ENCODE peak calls at places on chromosomes 11 and 22, in four cellular contexts. R, M, Q and L are unnamed samples.

GRCh38 chr22:47163876-47164513 is 401.5 kb downstream of the TBC1D22A start:
- DNase-seq in Q (peak), R (peak), M (no peak), L (no peak)

GRCh38 chr11:114165326-114166230 is 106.1 kb downstream of the ZBTB16 start:
- DNase-seq in Q (no peak), R (no peak), M (no peak), L (no peak)

GRCh38 chr22:19626666-19627065 is 87.6 kb upstream of the SEPTIN5 start:
- DNase-seq in R (no peak), M (no peak), Q (no peak), L (no peak)

GRCh38 chr22:35746248-35746647 is 28.6 kb downstream of the APOL5 start:
- DNase-seq in M (no peak), R (no peak), Q (no peak), L (no peak)

GRCh38 chr11:97683733-97684132 is 1293.9 kb downstream of the JRKL start:
- DNase-seq in M (no peak), R (peak), Q (no peak), L (no peak)

GRCh38 chr11:86627776-86628455 is 44.5 kb downstream of the ME3 start:
- DNase-seq in Q (no peak), R (no peak), M (no peak), L (peak)

GRCh38 chr22:39959640-39960447 is at the start of gene TMA7B:
- DNase-seq in Q (no peak), M (no peak), R (no peak), L (no peak)

GRCh38 chr22:35425971-35426800 is 26.2 kb downstream of the MCM5 start:
- DNase-seq in Q (no peak), R (peak), M (no peak), L (no peak)

GRCh38 chr22:49391436-49391835 is 436.2 kb downstream of the BRD1 start:
- DNase-seq in M (no peak), R (no peak), Q (no peak), L (no peak)

GRCh38 chr11:81644239-81644840 is 1089.3 kb downstream of the FAM181B start:
- DNase-seq in M (no peak), Q (no peak), R (peak), L (no peak)
- TF ChIP-seq CTCF in M (peak), Q (no peak), R (peak), L (peak)

GRCh38 chr11:17930544-17931144 is 82.2 kb downstream of the SERGEF start:
- DNase-seq in Q (no peak), R (no peak), M (no peak), L (no peak)

GRCh38 chr11:17934194-17934593 is 78.7 kb downstream of the SERGEF start:
- DNase-seq in M (no peak), R (no peak), Q (no peak), L (no peak)

GRCh38 chr11:17931595-17931994 is 81.3 kb downstream of the SERGEF start:
- DNase-seq in R (no peak), Q (no peak), M (no peak), L (no peak)

GRCh38 chr11:17933710-17934109 is 79.1 kb downstream of the SERGEF start:
- DNase-seq in Q (no peak), R (no peak), M (no peak), L (no peak)

GRCh38 chr11:17932472-17932871 is 80.4 kb downstream of the SERGEF start:
- DNase-seq in Q (no peak), R (no peak), M (no peak), L (no peak)
- TF ChIP-seq CTCF in Q (no peak), R (peak), M (no peak), L (no peak)

GRCh38 chr11:119295178-119295577 is 21.8 kb downstream of the MCAM start:
- DNase-seq in M (no peak), Q (no peak), R (no peak), L (peak)
- TF ChIP-seq CTCF in M (no peak), Q (no peak), R (no peak), L (no peak)

GRCh38 chr11:16195659-16196058 is 160.7 kb downstream of the SOX6 start:
- DNase-seq in Q (no peak), M (no peak), R (no peak), L (no peak)

GRCh38 chr11:16191852-16192240 is 164.5 kb downstream of the SOX6 start:
- DNase-seq in Q (no peak), R (peak), M (no peak), L (no peak)

GRCh38 chr11:16193897-16194381 is 162.4 kb downstream of the SOX6 start:
- DNase-seq in R (no peak), M (no peak), Q (no peak), L (no peak)

GRCh38 chr11:16194566-16194965 is 161.8 kb downstream of the SOX6 start:
- DNase-seq in R (no peak), M (no peak), Q (no peak), L (no peak)

DNA sequence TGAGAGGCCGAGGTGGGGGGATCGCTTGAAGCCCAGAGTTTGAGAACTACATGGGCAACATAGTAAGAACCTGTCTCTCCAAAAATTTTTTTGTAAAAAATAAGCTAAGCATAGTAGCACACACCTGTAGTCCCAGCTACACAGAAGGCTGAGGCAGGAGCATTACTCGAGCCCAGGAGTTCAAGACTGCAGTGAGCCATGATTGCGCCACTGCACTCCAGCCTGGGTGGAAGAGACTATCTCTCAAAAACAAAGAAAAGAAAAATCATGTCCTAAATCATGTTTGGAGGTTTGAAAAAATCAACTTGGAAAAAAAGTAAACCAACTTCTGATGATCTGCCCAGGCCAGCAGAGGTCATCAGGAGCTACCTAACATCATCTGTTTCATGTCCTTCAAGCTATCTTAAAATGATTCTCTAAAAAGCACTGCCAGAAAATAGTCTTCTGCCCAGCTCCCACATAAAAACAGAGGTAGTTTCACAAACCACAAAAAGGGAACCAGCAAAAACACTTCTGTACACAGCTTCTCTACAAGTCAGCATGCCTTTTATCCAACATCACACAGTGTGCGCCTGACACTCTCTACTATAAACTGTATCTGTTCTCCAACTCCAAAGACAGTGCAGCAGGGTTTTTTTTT is 165.0 kb downstream of the SOX6 start:
- DNase-seq in Q (no peak), R (no peak), M (no peak), L (no peak)
- TF ChIP-seq CTCF in Q (no peak), R (peak), M (no peak), L (no peak)

GRCh38 chr11:57662893-57663292 is 5.0 kb upstream of the ZDHHC5 start:
- DNase-seq in M (no peak), Q (no peak), R (no peak), L (no peak)
- TF ChIP-seq CTCF in M (no peak), Q (no peak), R (peak), L (no peak)

GRCh38 chr11:106585061-106585460 is 433.2 kb downstream of the GUCY1A2 start:
- DNase-seq in R (peak), M (no peak), Q (no peak), L (peak)
- TF ChIP-seq CTCF in R (peak), M (no peak), Q (no peak), L (peak)

DNA sequence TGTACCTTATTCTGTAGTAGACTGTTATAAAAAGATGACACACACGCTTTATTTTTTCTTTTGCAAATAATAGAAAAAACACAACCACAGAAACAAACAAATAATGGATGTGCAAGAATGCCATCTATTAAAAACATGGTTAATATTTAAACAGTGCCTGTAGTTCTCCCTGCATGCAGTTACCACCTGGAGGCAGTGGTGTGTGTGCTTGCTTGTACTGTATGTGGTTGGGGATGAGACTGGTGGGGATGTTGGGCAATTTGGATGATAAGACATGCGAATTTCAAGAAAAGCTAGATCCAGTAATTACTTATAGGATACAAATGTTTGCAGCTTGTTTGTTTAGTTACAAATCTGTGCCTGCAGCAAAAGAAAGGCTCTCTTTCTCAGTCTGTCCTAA is 3.6 kb downstream of the C11orf87 start:
- DNase-seq in M (no peak), R (peak), Q (no peak), L (no peak)
- TF ChIP-seq CTCF in M (no peak), R (peak), Q (no peak), L (no peak)

GRCh38 chr11:22830082-22830414 is 447 bp upstream of the SVIP start:
- DNase-seq in R (no peak), M (no peak), Q (no peak), L (no peak)
- TF ChIP-seq CTCF in R (no peak), M (peak), Q (no peak), L (no peak)